ENCODE peak calls at places on chromosomes 13 and 19, in nine cellular contexts. B is HuH-7.5; U is stomach; P is SK-N-SH; C is NCI-H1417; X is natural killer cell; A is spleen; D is CD4-positive, alpha-beta memory T cell; M is ELR. V is an unnamed sample.

GRCh38 chr13:24741016-24741662 is 22.8 kb upstream of the RNF17 start:
- DNase-seq in B (no peak), U (no peak), P (no peak), C (peak), X (no peak), A (no peak), D (no peak), M (peak), V (no peak)

GRCh38 chr13:106752584-106753202 is 184.8 kb upstream of the ARGLU1 start:
- DNase-seq in B (no peak), U (no peak), P (no peak), C (no peak), X (no peak), A (no peak), D (no peak), M (no peak), V (no peak)

GRCh38 chr19:37114001-37114400 is 35.8 kb downstream of the ZNF420 start:
- DNase-seq in B (no peak), U (no peak), P (no peak), C (no peak), X (no peak), A (no peak), D (no peak), M (no peak), V (no peak)

GRCh38 chr19:343451-343931 is 1.1 kb downstream of the MIER2 start:
- DNase-seq in B (no peak), U (no peak), P (peak), C (no peak), X (no peak), A (peak), D (peak), M (peak), V (peak)

GRCh38 chr19:3692141-3693029 is 7.9 kb downstream of the PIP5K1C start:
- DNase-seq in B (peak), U (no peak), P (peak), C (no peak), X (peak), A (no peak), D (peak), M (peak), V (no peak)

GRCh38 chr19:17473041-17473440 is 2.7 kb downstream of the SLC27A1 start:
- DNase-seq in B (no peak), U (peak), P (no peak), C (no peak), X (no peak), A (no peak), D (no peak), M (peak), V (no peak)

GRCh38 chr19:31705656-31706055 is 356.4 kb upstream of the TSHZ3 start:
- DNase-seq in B (no peak), U (no peak), P (no peak), C (no peak), X (no peak), A (no peak), D (no peak), M (no peak), V (no peak)

GRCh38 chr19:12331211-12331941 is 2.1 kb downstream of the ZNF563 start:
- DNase-seq in B (peak), U (no peak), P (no peak), C (no peak), X (no peak), A (peak), D (no peak), M (no peak), V (no peak)

GRCh38 chr19:4449022-4449825 is 8.4 kb downstream of the UBXN6 start:
- DNase-seq in B (no peak), U (no peak), P (peak), C (no peak), X (no peak), A (no peak), D (no peak), M (no peak), V (no peak)

GRCh38 chr19:23440791-23441190 is 45.5 kb upstream of the ZNF91 start:
- DNase-seq in B (peak), U (no peak), P (peak), C (no peak), X (no peak), A (no peak), D (no peak), M (peak), V (no peak)

GRCh38 chr19:12840091-12841079 is 2.1 kb downstream of the MAST1 start:
- DNase-seq in B (no peak), U (peak), P (peak), C (peak), X (no peak), A (no peak), D (no peak), M (peak), V (no peak)

GRCh38 chr13:64289702-64290101 is 2874.1 kb upstream of the PCDH20 start:
- DNase-seq in B (no peak), U (no peak), P (no peak), C (no peak), X (no peak), A (no peak), D (no peak), M (no peak), V (no peak)

GRCh38 chr19:956747-957451 is 27.2 kb upstream of the WDR18 start:
- DNase-seq in B (no peak), U (no peak), P (peak), C (no peak), X (no peak), A (no peak), D (no peak), M (peak), V (no peak)

GRCh38 chr13:102484329-102484728 is 82.5 kb upstream of the FGF14 start:
- DNase-seq in B (no peak), U (no peak), P (no peak), C (no peak), X (no peak), A (no peak), D (no peak), M (peak), V (no peak)

GRCh38 chr13:112783135-112783945 is 93.5 kb downstream of the ATP11A start:
- DNase-seq in B (no peak), U (peak), P (peak), C (no peak), X (no peak), A (no peak), D (no peak), M (no peak), V (no peak)

GRCh38 chr19:1819211-1819975 is 7.3 kb upstream of the ATP8B3 start:
- DNase-seq in B (no peak), U (no peak), P (no peak), C (no peak), X (no peak), A (peak), D (no peak), M (no peak), V (no peak)

GRCh38 chr19:29554149-29554548 is 28.4 kb downstream of the VSTM2B start:
- DNase-seq in B (no peak), U (no peak), P (no peak), C (no peak), X (no peak), A (no peak), D (no peak), M (no peak), V (no peak)

GRCh38 chr13:106426909-106427308 is 108.6 kb downstream of the EFNB2 start:
- DNase-seq in B (no peak), U (no peak), P (no peak), C (peak), X (no peak), A (no peak), D (no peak), M (no peak), V (no peak)

GRCh38 chr19:16252459-16253205 is 54.9 kb downstream of the AP1M1 start:
- DNase-seq in B (no peak), U (no peak), P (peak), C (no peak), X (no peak), A (peak), D (no peak), M (no peak), V (no peak)

GRCh38 chr19:6318772-6319171 is 14.6 kb downstream of the ACER1 start:
- DNase-seq in B (no peak), U (no peak), P (no peak), C (no peak), X (no peak), A (no peak), D (no peak), M (peak), V (no peak)

GRCh38 chr13:111909501-111909900 is 157.4 kb upstream of the SOX1 start:
- DNase-seq in B (no peak), U (no peak), P (no peak), C (no peak), X (no peak), A (peak), D (no peak), M (no peak), V (no peak)

GRCh38 chr19:54653181-54653809 is 9.5 kb upstream of the LILRB4 start:
- DNase-seq in B (peak), U (no peak), P (peak), C (no peak), X (no peak), A (no peak), D (no peak), M (peak), V (no peak)

GRCh38 chr13:51585696-51586095 is 1.4 kb downstream of the WDFY2 start:
- DNase-seq in B (no peak), U (no peak), P (no peak), C (no peak), X (no peak), A (no peak), D (no peak), M (peak), V (no peak)

GRCh38 chr13:113585828-113586355 is 1.3 kb downstream of the TFDP1 start:
- DNase-seq in B (no peak), U (peak), P (no peak), C (no peak), X (no peak), A (peak), D (no peak), M (no peak), V (no peak)

GRCh38 chr13:91056746-91057145 is 290.7 kb upstream of the MIR17HG start:
- DNase-seq in B (no peak), U (no peak), P (no peak), C (no peak), X (no peak), A (no peak), D (no peak), M (no peak), V (no peak)